ENCODE peak calls at places on chromosomes 11 and 22, in four cellular contexts. H is astrocyte of the cerebellum, F is fibroblast of lung, R is A549. W is an unnamed sample.

GRCh38 chr11:17036666-17037658 is 22.7 kb upstream of the PLEKHA7 start:
- DNase-seq in H (no peak), R (no peak), F (no peak), W (no peak)

GRCh38 chr11:33897761-33898403 is 6.0 kb upstream of the LMO2 start:
- DNase-seq in H (no peak), R (no peak), F (no peak), W (no peak)

GRCh38 chr11:87144266-87144665 is 106.5 kb downstream of the TMEM135 start:
- DNase-seq in F (no peak), H (no peak), R (no peak), W (peak)

GRCh38 chr11:3840289-3840869 is 380 bp downstream of the RHOG start:
- DNase-seq in R (no peak), F (no peak), H (no peak), W (peak)

GRCh38 chr11:107177106-107177477 is 158.8 kb upstream of the GUCY1A2 start:
- DNase-seq in F (no peak), H (no peak), R (no peak), W (no peak)

GRCh38 chr11:88345408-88345807 is 7.9 kb upstream of the CTSC start:
- DNase-seq in F (peak), R (no peak), H (no peak), W (no peak)

GRCh38 chr11:64842851-64843841 is 1.3 kb downstream of the CDC42BPG start:
- DNase-seq in H (no peak), R (peak), F (no peak), W (no peak)

GRCh38 chr11:110892741-110893285 is 180.6 kb upstream of the ARHGAP20 start:
- DNase-seq in F (peak), R (no peak), H (no peak), W (no peak)

GRCh38 chr11:13120691-13121090 is 111.6 kb downstream of the RASSF10 start:
- DNase-seq in R (no peak), F (peak), H (no peak), W (peak)

GRCh38 chr11:78784321-78785061 is 209.8 kb upstream of the NARS2 start:
- DNase-seq in R (no peak), F (peak), H (peak), W (peak)

GRCh38 chr11:20093775-20094174 is 66.5 kb downstream of the DBX1 start:
- DNase-seq in H (peak), F (peak), R (no peak), W (peak)

GRCh38 chr11:76589945-76590630 is 80.5 kb downstream of the LRRC32 start:
- DNase-seq in F (no peak), H (no peak), R (no peak), W (no peak)

GRCh38 chr11:123478352-123478986 is 48.4 kb downstream of the GRAMD1B start:
- DNase-seq in H (peak), R (peak), F (peak), W (peak)

GRCh38 chr11:62245271-62245753 is 3.3 kb downstream of the SCGB1D2 start:
- DNase-seq in R (peak), H (peak), F (peak), W (no peak)

GRCh38 chr11:27839226-27839913 is 139.1 kb upstream of the BDNF start:
- DNase-seq in H (peak), R (no peak), F (peak), W (peak)

GRCh38 chr11:431921-432320 is 9.9 kb downstream of the ANO9 start:
- DNase-seq in F (no peak), R (no peak), H (no peak), W (no peak)

GRCh38 chr22:25760848-25761595 is 19.0 kb downstream of the MYO18B start:
- DNase-seq in R (no peak), H (no peak), F (no peak), W (no peak)

GRCh38 chr11:77038029-77038824 is 4.0 kb downstream of the B3GNT6 start:
- DNase-seq in F (peak), R (no peak), H (no peak), W (peak)

GRCh38 chr11:6022954-6023353 is 7.6 kb downstream of the OR56A1 start:
- DNase-seq in F (peak), H (peak), R (peak), W (peak)

GRCh38 chr11:14358729-14359439 is at the start of gene RRAS2:
- DNase-seq in H (peak), R (peak), F (peak), W (peak)

GRCh38 chr22:20641198-20641892 is 132.6 kb upstream of the SERPIND1 start:
- DNase-seq in R (no peak), F (no peak), H (no peak), W (no peak)

GRCh38 chr11:16278273-16278672 is 78.1 kb downstream of the SOX6 start:
- DNase-seq in H (no peak), R (no peak), F (no peak), W (no peak)

GRCh38 chr11:26234451-26234850 is 97.5 kb upstream of the ANO3 start:
- DNase-seq in F (peak), H (no peak), R (no peak), W (no peak)

GRCh38 chr11:2004466-2004865 is 6.8 kb upstream of the H19 start:
- DNase-seq in F (no peak), H (no peak), R (no peak), W (no peak)
- H3K4me3 ChIP-seq in F (no peak), H (no peak), R (no peak), W (no peak)

DNA sequence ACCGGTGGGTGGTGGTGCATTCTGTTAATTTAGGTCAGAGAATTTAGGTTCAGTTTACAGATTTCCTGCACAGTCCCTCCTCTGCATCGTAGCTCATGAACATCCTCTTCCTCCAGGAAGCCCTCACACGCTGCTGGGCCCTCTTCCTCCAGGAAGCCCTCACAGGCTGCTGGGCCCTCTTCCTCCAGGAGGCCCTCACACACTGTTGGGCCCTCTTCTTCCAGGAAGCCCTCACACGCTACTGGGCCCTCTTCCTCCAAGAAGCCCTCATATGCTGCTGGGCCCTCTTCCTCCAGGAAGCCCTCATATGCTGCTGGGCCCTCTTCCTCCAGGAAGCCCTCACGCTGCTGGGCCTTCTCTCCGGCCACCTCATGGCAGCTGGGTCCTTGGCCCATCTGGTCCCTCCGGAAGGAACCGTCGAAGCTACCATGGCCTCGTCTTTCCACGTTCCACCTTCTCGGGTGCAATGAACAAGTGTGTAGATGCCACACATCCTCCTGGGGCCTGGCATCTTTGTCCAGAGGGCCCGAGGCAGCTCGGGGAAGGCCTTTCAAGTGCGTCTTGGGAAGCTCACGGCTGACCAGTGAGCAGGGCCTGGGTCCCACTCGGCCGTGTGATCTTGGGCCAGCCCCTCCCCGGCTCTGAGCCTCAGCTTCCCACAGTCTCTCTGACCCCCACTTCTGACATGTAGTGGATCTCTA is 58.9 kb upstream of the PPARA start:
- DNase-seq in H (no peak), F (peak), R (no peak), W (no peak)
- H3K4me3 ChIP-seq in H (no peak), F (no peak), R (no peak), W (no peak)

GRCh38 chr11:66126064-66126463 is 56.0 kb downstream of the PACS1 start:
- DNase-seq in H (no peak), R (no peak), F (no peak), W (no peak)
- H3K4me3 ChIP-seq in H (no peak), R (no peak), F (no peak), W (no peak)

GRCh38 chr11:75143420-75143731 is 7.5 kb upstream of the SLCO2B1 start:
- DNase-seq in R (no peak), F (no peak), H (no peak), W (no peak)
- H3K4me3 ChIP-seq in R (no peak), F (no peak), H (no peak), W (no peak)

DNA sequence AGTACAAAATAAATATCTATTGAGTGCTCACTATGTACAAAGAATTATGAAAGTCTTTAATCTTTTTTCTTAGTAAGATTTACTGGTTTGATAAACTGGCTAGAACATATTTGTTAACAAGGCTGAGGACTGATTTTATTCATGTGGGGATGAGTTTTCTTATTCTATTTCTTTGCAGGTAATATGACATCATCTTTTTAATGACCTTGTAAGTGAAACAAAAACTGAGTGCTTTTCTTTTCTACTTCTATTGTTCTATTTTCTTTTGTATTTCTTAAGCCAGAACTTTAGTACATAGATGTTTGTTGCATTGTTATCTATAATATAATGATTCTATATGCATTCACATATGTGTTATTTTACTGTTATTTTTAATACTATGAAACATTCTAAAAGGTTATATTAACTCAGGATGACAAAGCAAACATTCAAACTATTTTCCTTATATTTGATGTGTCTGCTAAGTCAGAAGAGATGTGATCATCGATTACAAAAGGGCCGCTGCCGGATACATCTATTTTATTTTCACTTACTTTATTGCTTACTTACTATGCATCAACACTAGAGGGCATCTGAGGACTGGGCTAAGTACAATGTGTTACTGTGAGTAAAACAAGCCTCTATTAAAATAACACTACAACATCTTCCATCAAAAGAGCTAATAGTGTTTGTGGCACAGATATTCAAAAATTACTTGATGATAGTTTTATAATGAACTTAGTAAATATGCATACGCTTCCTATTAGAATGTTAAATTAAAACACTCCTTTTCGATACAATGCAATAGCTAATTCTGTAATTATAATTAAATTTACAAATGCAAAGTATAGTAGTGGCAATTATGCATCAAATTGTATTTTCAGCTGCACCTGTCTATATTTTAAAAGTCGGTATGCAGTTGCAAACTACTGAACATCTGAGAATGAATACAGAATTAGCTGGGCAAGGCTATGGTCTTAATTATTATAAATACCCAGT is 110.8 kb upstream of the ARHGAP42 start:
- DNase-seq in F (peak), H (peak), R (peak), W (no peak)
- H3K4me3 ChIP-seq in F (no peak), H (no peak), R (no peak), W (no peak)

GRCh38 chr22:44180706-44181032 is at the start of gene PARVG:
- DNase-seq in R (no peak), F (no peak), H (no peak), W (no peak)
- H3K4me3 ChIP-seq in R (no peak), F (no peak), H (no peak), W (no peak)

GRCh38 chr11:130781906-130782305 is 134.4 kb downstream of the SNX19 start:
- DNase-seq in R (peak), F (peak), H (no peak), W (peak)
- H3K4me3 ChIP-seq in R (no peak), F (no peak), H (no peak), W (no peak)

GRCh38 chr11:23995891-23996290 is 501.0 kb upstream of the LUZP2 start:
- DNase-seq in F (peak), R (no peak), H (no peak), W (no peak)

DNA sequence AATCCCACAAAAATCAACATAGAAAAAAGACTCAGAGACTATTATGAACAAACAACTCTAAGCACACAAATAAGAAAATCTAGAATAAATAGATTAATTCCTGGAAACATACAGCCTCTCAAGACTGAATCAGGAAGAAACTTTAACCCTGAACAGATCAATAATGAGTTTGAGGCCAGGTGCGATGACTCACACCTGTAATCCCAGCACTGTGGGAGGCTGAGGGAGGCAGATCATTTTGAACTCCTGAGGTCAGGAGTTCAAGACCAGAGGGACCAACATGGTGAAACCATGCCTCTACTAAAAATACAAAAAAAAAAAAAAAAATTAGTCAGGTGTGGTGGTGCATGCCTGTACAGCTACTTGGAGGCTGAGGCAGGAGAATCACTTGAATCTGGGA is 499.5 kb upstream of the LUZP2 start:
- DNase-seq in H (no peak), R (no peak), F (no peak), W (no peak)
- H3K4me3 ChIP-seq in H (no peak), R (no peak), F (no peak), W (no peak)

DNA sequence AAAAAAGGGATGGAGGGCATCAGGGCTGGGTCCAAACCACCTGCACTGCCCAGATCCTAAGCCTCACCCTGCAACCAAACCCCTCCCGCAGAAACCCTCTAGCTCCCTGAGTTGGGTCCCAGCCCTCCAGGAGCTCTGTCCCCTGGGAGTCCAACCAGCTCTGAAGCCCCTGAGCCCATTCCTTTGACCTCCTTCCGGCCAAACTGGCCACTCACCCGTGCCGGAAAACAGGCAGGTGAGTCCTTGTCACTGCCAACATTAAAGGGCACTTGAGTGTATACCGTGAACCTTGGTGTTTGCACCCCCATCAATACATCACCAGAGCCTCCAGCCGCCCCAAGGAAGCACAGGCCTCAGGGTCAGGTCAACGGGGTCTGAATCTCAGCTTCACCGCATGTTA is 11.5 kb downstream of the MS4A15 start:
- DNase-seq in F (no peak), H (no peak), R (no peak), W (no peak)
- H3K4me3 ChIP-seq in F (no peak), H (no peak), R (no peak), W (no peak)

W was measured in SJSA1.